ENCODE peak calls at places on chromosomes 2 and 18, in ten cellular contexts. R is ovary, Q is cardiac fibroblast, U is bronchial epithelial cell, X is Calu3, B is fibroblast of mammary gland, O is progenitor cell of endocrine pancreas, Y is tibial artery, M is cardiac muscle cell, W is epithelial cell of esophagus. E is an unnamed sample.

GRCh38 chr2:219871396-219871795 is 244.0 kb downstream of the SLC4A3 start:
- DNase-seq in R (no peak), Q (no peak), U (no peak), X (no peak), B (no peak), O (no peak), Y (no peak), M (peak), W (no peak), E (no peak)

GRCh38 chr2:210363876-210364275 is 48.9 kb upstream of the MYL1 start:
- DNase-seq in R (no peak), Q (no peak), U (no peak), X (peak), B (no peak), O (no peak), Y (no peak), M (no peak), W (no peak), E (no peak)

GRCh38 chr2:183349046-183349445 is 224.8 kb downstream of the NUP35 start:
- DNase-seq in R (no peak), Q (no peak), U (no peak), X (no peak), B (no peak), O (no peak), Y (no peak), M (no peak), W (no peak), E (no peak)

GRCh38 chr2:227456772-227457171 is 15.2 kb upstream of the AGFG1 start:
- DNase-seq in R (no peak), Q (peak), U (no peak), X (no peak), B (peak), O (no peak), Y (no peak), M (no peak), W (peak), E (no peak)

GRCh38 chr2:160501370-160501769 is 7.8 kb upstream of the RBMS1 start:
- DNase-seq in R (no peak), Q (no peak), U (no peak), X (no peak), B (no peak), O (no peak), Y (no peak), M (no peak), W (no peak), E (no peak)

GRCh38 chr2:128799736-128800135 is 481.1 kb upstream of the HS6ST1 start:
- DNase-seq in R (no peak), Q (no peak), U (no peak), X (no peak), B (no peak), O (no peak), Y (no peak), M (no peak), W (no peak), E (no peak)

GRCh38 chr2:196597531-196597930 is 42.0 kb upstream of the CCDC150 start:
- DNase-seq in R (no peak), Q (no peak), U (no peak), X (no peak), B (no peak), O (no peak), Y (no peak), M (no peak), W (no peak), E (no peak)

GRCh38 chr2:158413581-158413980 is 43.0 kb downstream of the CCDC148 start:
- DNase-seq in R (no peak), Q (no peak), U (no peak), X (no peak), B (no peak), O (no peak), Y (no peak), M (no peak), W (no peak), E (no peak)

GRCh38 chr2:140551291-140551690 is 1579.5 kb downstream of the LRP1B start:
- DNase-seq in R (no peak), Q (no peak), U (no peak), X (no peak), B (no peak), O (no peak), Y (no peak), M (no peak), W (no peak), E (no peak)

GRCh38 chr2:45918816-45919655 is 267.6 kb downstream of the PRKCE start:
- DNase-seq in R (no peak), Q (no peak), U (no peak), X (no peak), B (no peak), O (no peak), Y (no peak), M (no peak), W (no peak), E (no peak)

GRCh38 chr18:44943201-44943881 is 262.7 kb downstream of the SETBP1 start:
- DNase-seq in R (no peak), Q (peak), U (peak), X (no peak), B (peak), O (no peak), Y (no peak), M (no peak), W (peak), E (no peak)

GRCh38 chr18:12408247-12408869 is 629 bp downstream of the PRELID3A start:
- DNase-seq in R (peak), Q (peak), U (no peak), X (no peak), B (peak), O (no peak), Y (no peak), M (peak), W (peak), E (no peak)

GRCh38 chr2:148557844-148558436 is 86.6 kb upstream of the EPC2 start:
- DNase-seq in R (no peak), Q (no peak), U (no peak), X (no peak), B (no peak), O (no peak), Y (no peak), M (no peak), W (no peak), E (no peak)

GRCh38 chr2:43792653-43793052 is 18.8 kb downstream of the DYNC2LI1 start:
- DNase-seq in R (no peak), Q (no peak), U (no peak), X (no peak), B (no peak), O (no peak), Y (no peak), M (no peak), W (no peak), E (no peak)

GRCh38 chr18:26963292-26963691 is 97.8 kb upstream of the AQP4 start:
- DNase-seq in R (no peak), Q (peak), U (no peak), X (no peak), B (no peak), O (no peak), Y (no peak), M (peak), W (peak), E (no peak)
- TF ChIP-seq CTCF in R (no peak), Q (no peak), U (no peak), X (no peak), B (no peak), O (no peak), Y (no peak), M (peak), W (peak), E (no peak)

GRCh38 chr18:66819235-66819634 is 215.3 kb upstream of the CDH19 start:
- DNase-seq in R (no peak), Q (no peak), U (no peak), X (no peak), B (no peak), O (no peak), Y (no peak), M (no peak), W (no peak), E (no peak)
- TF ChIP-seq CTCF in R (no peak), Q (peak), U (no peak), X (no peak), B (no peak), O (peak), Y (no peak), M (no peak), W (peak), E (peak)

DNA sequence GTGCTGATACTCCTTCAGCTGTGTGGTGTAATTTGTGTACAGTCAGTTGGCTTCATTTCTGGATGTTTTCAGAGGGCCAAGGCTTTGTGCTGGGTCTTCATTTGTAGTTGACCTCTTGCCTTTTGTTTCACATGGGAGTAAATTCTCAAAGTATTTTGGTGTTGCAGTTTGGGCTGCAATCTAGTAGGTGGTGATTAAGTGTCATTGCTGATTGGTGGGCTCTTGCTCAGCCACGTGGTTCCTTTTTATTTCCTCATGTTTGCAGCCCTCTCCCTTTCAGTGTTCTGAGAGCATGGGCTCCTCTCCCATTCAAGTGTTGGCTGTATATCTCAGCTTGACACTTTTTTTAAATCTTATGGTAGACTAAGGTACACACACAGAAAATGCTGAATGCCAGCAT is 96.8 kb downstream of the SNTG2 start:
- DNase-seq in R (no peak), Q (peak), U (no peak), X (no peak), B (peak), O (no peak), Y (no peak), M (no peak), W (no peak), E (no peak)
- TF ChIP-seq CTCF in R (no peak), Q (peak), U (no peak), X (no peak), B (no peak), O (no peak), Y (no peak), M (peak), W (no peak), E (peak)

GRCh38 chr2:76044701-76045100 is 334.0 kb upstream of the GCFC2 start:
- DNase-seq in R (no peak), Q (no peak), U (no peak), X (no peak), B (no peak), O (no peak), Y (no peak), M (no peak), W (no peak), E (no peak)

GRCh38 chr2:76050196-76050595 is 339.5 kb upstream of the GCFC2 start:
- DNase-seq in R (no peak), Q (no peak), U (no peak), X (no peak), B (no peak), O (no peak), Y (no peak), M (no peak), W (peak), E (no peak)
- TF ChIP-seq CTCF in R (no peak), Q (no peak), U (no peak), X (no peak), B (no peak), O (no peak), Y (no peak), M (no peak), W (no peak), E (no peak)

GRCh38 chr2:62410926-62411456 is 95.0 kb downstream of the TMEM17 start:
- DNase-seq in R (no peak), Q (no peak), U (peak), X (no peak), B (peak), O (no peak), Y (no peak), M (no peak), W (peak), E (peak)

GRCh38 chr2:62407838-62408589 is 98.0 kb downstream of the TMEM17 start:
- DNase-seq in R (peak), Q (peak), U (no peak), X (no peak), B (peak), O (no peak), Y (no peak), M (no peak), W (no peak), E (no peak)

GRCh38 chr2:62412347-62412742 is 93.7 kb downstream of the TMEM17 start:
- DNase-seq in R (no peak), Q (no peak), U (peak), X (no peak), B (no peak), O (no peak), Y (no peak), M (no peak), W (peak), E (no peak)

GRCh38 chr2:62409442-62409841 is 96.6 kb downstream of the TMEM17 start:
- DNase-seq in R (no peak), Q (no peak), U (peak), X (no peak), B (peak), O (no peak), Y (no peak), M (no peak), W (peak), E (no peak)

DNA sequence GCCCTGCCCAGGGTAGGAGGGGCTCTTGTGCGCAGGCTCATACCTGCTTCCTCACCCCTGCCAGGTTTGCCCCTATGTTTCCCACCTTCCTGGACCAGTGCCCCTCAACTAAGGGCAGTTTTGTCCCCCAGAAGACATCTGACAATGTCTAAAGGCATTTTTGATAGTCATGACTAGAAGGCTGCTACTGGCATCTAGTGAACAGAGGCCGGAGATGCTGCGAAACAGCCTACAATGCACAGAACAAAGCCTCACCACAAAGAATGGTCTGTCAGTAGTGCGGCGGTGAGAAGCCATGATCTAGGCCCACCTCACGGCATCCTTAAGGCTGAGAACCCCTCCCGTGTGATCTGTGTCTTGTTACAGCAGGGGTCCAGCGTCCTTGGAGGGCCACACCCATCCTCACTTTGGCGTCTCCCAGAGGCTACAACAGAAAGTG is 96.0 kb downstream of the TMEM17 start:
- DNase-seq in R (no peak), Q (no peak), U (no peak), X (no peak), B (no peak), O (no peak), Y (no peak), M (peak), W (peak), E (no peak)
- TF ChIP-seq CTCF in R (no peak), Q (no peak), U (no peak), X (no peak), B (no peak), O (no peak), Y (no peak), M (no peak), W (peak), E (no peak)

GRCh38 chr2:113050921-113051895 is 1.5 kb downstream of the IL36B start:
- DNase-seq in R (no peak), Q (no peak), U (no peak), X (no peak), B (no peak), O (no peak), Y (no peak), M (no peak), W (no peak), E (no peak)
- TF ChIP-seq CTCF in R (no peak), Q (no peak), U (no peak), X (no peak), B (no peak), O (no peak), Y (no peak), M (no peak), W (no peak), E (no peak)

GRCh38 chr2:74347747-74348146 is 4.5 kb upstream of the SLC4A5 start:
- DNase-seq in R (no peak), Q (no peak), U (peak), X (no peak), B (no peak), O (no peak), Y (no peak), M (no peak), W (peak), E (no peak)
- TF ChIP-seq CTCF in R (no peak), Q (no peak), U (no peak), X (no peak), B (no peak), O (no peak), Y (no peak), M (no peak), W (no peak), E (no peak)

DNA sequence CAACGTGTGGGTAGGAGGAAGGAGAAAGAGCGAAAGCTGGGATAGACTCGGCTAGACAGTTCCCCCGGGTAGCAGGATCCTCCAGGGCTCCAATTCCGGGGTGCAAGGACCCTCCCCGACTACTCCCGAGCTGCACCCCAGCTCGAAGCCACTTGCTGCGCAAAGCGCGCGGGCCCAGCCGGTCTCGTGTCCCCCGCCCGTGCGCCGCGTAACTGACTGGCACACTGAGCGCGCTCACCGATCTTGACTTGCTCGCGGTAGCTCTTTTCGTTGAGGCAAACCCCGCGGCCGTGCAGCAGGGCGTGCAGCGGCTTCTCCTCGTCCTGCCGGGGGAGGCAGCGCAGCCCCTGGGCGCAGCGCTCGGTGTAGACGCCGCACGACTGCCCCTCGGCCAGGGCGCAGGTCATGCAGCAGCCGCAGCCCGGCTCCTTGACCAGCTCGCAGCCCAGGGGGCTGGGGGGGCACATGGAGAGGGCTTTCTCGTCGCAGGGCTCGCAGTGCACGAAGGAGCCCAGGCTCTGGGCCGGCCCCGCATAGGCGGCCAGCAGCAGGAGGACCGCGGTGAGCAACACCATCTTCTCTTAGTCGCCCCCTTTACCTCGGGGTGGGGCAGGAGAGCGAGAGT is 1.0 kb downstream of the IGFBP5 start:
- DNase-seq in R (peak), Q (peak), U (peak), X (no peak), B (no peak), O (peak), Y (peak), M (peak), W (peak), E (peak)
- TF ChIP-seq CTCF in R (no peak), Q (no peak), U (no peak), X (no peak), B (no peak), O (no peak), Y (no peak), M (no peak), W (no peak), E (no peak)

GRCh38 chr2:230864605-230865323 is at the start of gene ITM2C:
- DNase-seq in R (peak), Q (peak), U (peak), X (peak), B (peak), O (peak), Y (no peak), M (peak), W (peak), E (peak)
- TF ChIP-seq CTCF in R (no peak), Q (peak), U (peak), X (peak), B (peak), O (peak), Y (no peak), M (peak), W (peak), E (peak)

DNA sequence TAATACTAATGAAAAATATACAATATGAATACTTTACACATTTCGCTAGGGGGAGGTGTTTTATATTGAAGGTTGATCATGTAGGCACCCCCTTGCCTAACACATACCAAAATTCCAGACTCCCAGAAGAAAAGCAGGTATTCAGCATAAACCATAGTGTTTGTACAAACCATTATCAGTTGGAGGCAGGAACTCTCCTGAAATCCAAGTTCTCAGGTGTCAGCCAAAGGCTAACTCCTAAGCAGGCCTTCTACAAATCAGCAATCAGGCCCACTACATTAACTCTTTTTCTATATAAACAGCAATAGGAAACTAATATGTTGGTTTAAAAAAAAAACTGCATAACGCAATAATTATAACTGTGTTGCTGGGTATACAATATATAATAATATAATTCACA is 44.5 kb downstream of the MAP3K2 start:
- DNase-seq in R (no peak), Q (no peak), U (no peak), X (no peak), B (no peak), O (no peak), Y (no peak), M (no peak), W (no peak), E (no peak)
- TF ChIP-seq CTCF in R (no peak), Q (no peak), U (no peak), X (no peak), B (no peak), O (no peak), Y (no peak), M (no peak), W (no peak), E (no peak)